ENCODE peak calls at places on chromosome 20, in eight cellular contexts. J is GM23338, L is lung, U is upper lobe of right lung, F is PC-9, G is suprapubic skin, K is ovary, P is aorta. M is an unnamed sample.

GRCh38 chr20:18588554-18589043 is 745 bp downstream of the DTD1 start:
- DNase-seq in G (no peak), J (peak; percentile 50), P (no peak), K (peak; percentile 31), U (no peak), L (no peak), F (no peak), M (no peak)

GRCh38 chr20:62724692-62725595 is 16.3 kb downstream of the NTSR1 start:
- DNase-seq in L (no peak), U (no peak), J (no peak), F (no peak), P (peak; percentile 54), G (no peak), K (no peak), M (no peak)

GRCh38 chr20:48776306-48776705 is 51.5 kb downstream of the PREX1 start:
- DNase-seq in L (no peak), U (no peak), K (no peak), G (no peak), P (no peak), F (no peak), J (no peak), M (no peak)

GRCh38 chr20:48709292-48709691 is 118.5 kb downstream of the PREX1 start:
- DNase-seq in P (peak; percentile 40), K (no peak), J (no peak), G (no peak), U (no peak), L (no peak), F (no peak), M (no peak)

GRCh38 chr20:3515379-3516175 is 44.8 kb downstream of the ATRN start:
- DNase-seq in L (no peak), P (no peak), K (no peak), U (no peak), J (no peak), F (no peak), G (no peak), M (no peak)

GRCh38 chr20:62818592-62819493 is 2.0 kb downstream of the COL9A3 start:
- DNase-seq in L (no peak), K (peak; percentile 66), F (peak; percentile 76), J (no peak), U (no peak), P (peak; percentile 89), G (no peak), M (no peak)

GRCh38 chr20:49620364-49621240 is 52.7 kb upstream of the PTGIS start:
- DNase-seq in G (peak; percentile 27), K (no peak), U (peak; percentile 35), F (no peak), L (no peak), J (no peak), P (no peak), M (peak; percentile 17)

GRCh38 chr20:59453634-59454241 is 150.6 kb upstream of the PHACTR3 start:
- DNase-seq in L (no peak), G (no peak), J (no peak), F (no peak), K (no peak), U (no peak), P (no peak), M (peak; percentile 33)

GRCh38 chr20:4544765-4545164 is 176.9 kb upstream of the PRND start:
- DNase-seq in P (no peak), U (no peak), G (no peak), J (no peak), F (no peak), L (no peak), K (no peak), M (no peak)

GRCh38 chr20:23562721-23563342 is 5.5 kb downstream of the CST9L start:
- DNase-seq in F (no peak), L (no peak), J (no peak), U (no peak), K (no peak), G (no peak), P (peak; percentile 28), M (no peak)

GRCh38 chr20:53161073-53161472 is 188.9 kb downstream of the TSHZ2 start:
- DNase-seq in L (no peak), F (no peak), K (no peak), G (no peak), P (no peak), J (no peak), U (no peak), M (no peak)

GRCh38 chr20:45032276-45032675 is 66.0 kb downstream of the STK4 start:
- DNase-seq in F (no peak), P (no peak), L (no peak), K (no peak), J (no peak), U (no peak), G (no peak), M (no peak)

GRCh38 chr20:41061155-41061554 is 32.5 kb downstream of the TOP1 start:
- DNase-seq in P (no peak), K (no peak), J (no peak), F (no peak), L (no peak), G (no peak), U (no peak), M (no peak)

GRCh38 chr20:43694763-43695162 is 27.8 kb downstream of the MYBL2 start:
- DNase-seq in P (no peak), F (no peak), K (no peak), U (no peak), G (no peak), L (no peak), J (no peak), M (no peak)

GRCh38 chr20:17998446-17998845 is 29.6 kb downstream of the MGME1 start:
- DNase-seq in F (no peak), G (no peak), L (no peak), U (no peak), K (no peak), J (no peak), P (no peak), M (no peak)

DNA sequence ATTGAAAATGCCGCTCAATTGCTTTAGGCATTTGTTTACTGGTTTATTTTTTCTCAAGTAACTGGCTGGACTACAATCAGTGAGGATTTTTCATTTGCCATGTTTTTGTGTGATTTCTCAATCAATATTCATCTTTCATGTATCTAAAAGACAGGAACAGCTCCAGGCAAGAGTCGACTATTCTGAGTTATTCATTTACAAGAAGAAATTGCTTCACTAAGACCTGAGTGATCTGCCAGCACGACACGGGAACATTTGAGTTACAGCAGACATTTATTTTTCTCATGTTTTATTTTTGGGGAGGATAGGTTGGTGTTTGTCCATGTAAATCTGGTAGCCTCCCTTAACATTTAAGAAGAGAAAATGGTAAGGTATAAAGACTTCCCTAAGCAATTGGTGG is 124.1 kb downstream of the CBLN4 start:
- DNase-seq in L (no peak), G (no peak), F (no peak), J (no peak), P (no peak), K (no peak), U (no peak), M (no peak)
- H3K27ac ChIP-seq in L (no peak overlapping the region), G (no peak overlapping the region), F (no peak overlapping the region), J (no peak overlapping the region), P (peak overlapping the region; percentile 36), K (no peak overlapping the region), U (no peak overlapping the region), M (no peak overlapping the region)

GRCh38 chr20:9093203-9093962 is 24.5 kb downstream of the PLCB4 start:
- DNase-seq in F (no peak), K (no peak), L (no peak), J (no peak), G (no peak), U (no peak), P (no peak), M (no peak)
- H3K27ac ChIP-seq in F (no peak overlapping the region), K (no peak overlapping the region), L (peak overlapping the region; percentile 72), J (no peak overlapping the region), G (peak overlapping the region; percentile 14), U (peak overlapping the region; percentile 51), P (no peak overlapping the region), M (no peak overlapping the region)

GRCh38 chr20:51729771-51730170 is 38.4 kb downstream of the ATP9A start:
- DNase-seq in G (no peak), J (no peak), P (no peak), K (no peak), U (no peak), L (no peak), F (no peak), M (no peak)

GRCh38 chr20:51732454-51732791 is 35.8 kb downstream of the ATP9A start:
- DNase-seq in L (no peak), U (no peak), P (no peak), F (no peak), K (no peak), J (no peak), G (no peak), M (no peak)

GRCh38 chr20:51734876-51735499 is 33.2 kb downstream of the ATP9A start:
- DNase-seq in P (no peak), K (no peak), F (no peak), U (no peak), J (no peak), G (no peak), L (no peak), M (no peak)

GRCh38 chr20:51733070-51733469 is 35.1 kb downstream of the ATP9A start:
- DNase-seq in U (no peak), L (no peak), J (no peak), P (no peak), F (no peak), G (no peak), K (no peak), M (no peak)

DNA sequence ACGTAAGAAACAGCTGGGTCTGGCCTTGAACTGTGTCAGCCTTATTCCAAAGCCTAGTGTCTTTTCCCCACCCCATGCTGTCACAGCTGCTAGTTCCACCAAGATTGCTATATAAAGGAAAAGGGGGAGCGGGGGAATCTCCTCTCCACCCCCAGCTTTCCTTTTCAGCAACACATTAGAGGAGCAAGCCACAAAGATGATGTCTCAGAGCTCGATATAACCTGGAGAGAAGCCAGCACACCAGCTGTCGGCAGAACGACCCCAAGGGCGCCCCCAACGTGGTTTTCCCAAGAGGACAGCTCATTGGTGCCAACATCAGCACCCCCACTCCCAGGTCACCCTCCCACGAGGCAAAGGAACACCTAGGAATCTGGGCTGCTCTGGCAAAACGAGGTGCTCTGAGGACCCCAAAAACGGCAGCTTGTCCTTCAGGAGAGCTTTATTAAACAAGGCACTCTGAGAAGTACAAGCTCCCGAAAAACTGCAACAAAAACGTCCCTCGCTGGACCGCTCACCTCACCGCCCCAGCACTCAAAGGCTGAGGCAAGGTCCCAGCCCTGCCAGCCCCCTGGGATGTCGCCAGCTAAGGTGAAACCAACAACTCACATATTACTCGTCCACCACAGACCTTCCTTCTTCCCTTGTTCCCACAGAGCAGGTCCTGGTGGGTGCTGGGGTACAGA is 36.3 kb downstream of the ATP9A start:
- DNase-seq in J (no peak), L (no peak), P (peak; percentile 78), K (peak; percentile 60), G (no peak), F (no peak), U (no peak), M (no peak)
- H3K27ac ChIP-seq in J (no peak overlapping the region), L (no peak overlapping the region), P (no peak overlapping the region), K (peak overlapping the region; percentile 92), G (no peak overlapping the region), F (no peak overlapping the region), U (peak overlapping the region; percentile 2), M (peak overlapping the region; percentile 35)

GRCh38 chr20:16654858-16655257 is 75.0 kb upstream of the SNRPB2 start:
- DNase-seq in G (no peak), P (no peak), L (no peak), F (no peak), K (no peak), J (no peak), U (no peak), M (no peak)
- H3K27ac ChIP-seq in G (no peak overlapping the region), P (no peak overlapping the region), L (no peak overlapping the region), F (no peak overlapping the region), K (no peak overlapping the region), J (no peak overlapping the region), U (no peak overlapping the region), M (no peak overlapping the region)

GRCh38 chr20:25549172-25549865 is 36.0 kb downstream of the NINL start:
- DNase-seq in G (no peak), F (peak; percentile 23), J (no peak), K (no peak), U (no peak), P (no peak), L (no peak), M (no peak)
- H3K27ac ChIP-seq in G (no peak overlapping the region), F (peak overlapping the region; percentile 33), J (no peak overlapping the region), K (no peak overlapping the region), U (no peak overlapping the region), P (no peak overlapping the region), L (no peak overlapping the region), M (no peak overlapping the region)